ENCODE peak calls at places on chromosome 14, in five cellular contexts. R, M, H, P and A are unnamed samples.
A peak's percentile ranks its signal among the peaks of the same experiment; 100 is the strongest.

GRCh38 chr14:28744126-28744525 is 22.5 kb upstream of the FOXG1 start:
- DNase-seq in M (no peak), P (no peak), H (no peak), R (no peak), A (no peak)

GRCh38 chr14:102498005-102498677 is 11.4 kb downstream of the ANKRD9 start:
- DNase-seq in M (no peak), R (no peak), P (no peak), H (peak; percentile 32), A (no peak)

GRCh38 chr14:20684662-20685456 is 499 bp downstream of the RNASE4 start:
- DNase-seq in P (no peak), M (peak; percentile 43), R (no peak), H (peak; percentile 83), A (no peak)

GRCh38 chr14:68333265-68333664 is 459.6 kb downstream of the ZFP36L1 start:
- DNase-seq in H (no peak), P (no peak), R (no peak), M (no peak), A (no peak)

GRCh38 chr14:77653473-77653872 is 37.0 kb upstream of the SPTLC2 start:
- DNase-seq in R (no peak), P (no peak), M (no peak), H (no peak), A (no peak)

GRCh38 chr14:93033983-93034670 is 81.6 kb downstream of the ITPK1 start:
- DNase-seq in H (no peak), P (peak; percentile 68), M (no peak), R (no peak), A (peak; percentile 12)

GRCh38 chr14:95519699-95520098 is 3.2 kb upstream of the SYNE3 start:
- DNase-seq in M (peak; percentile 77), R (no peak), P (peak; percentile 70), H (no peak), A (peak; percentile 91)

GRCh38 chr14:93752980-93753561 is 35.2 kb downstream of the PRIMA1 start:
- DNase-seq in R (no peak), M (no peak), P (no peak), H (no peak), A (no peak)

GRCh38 chr14:93688239-93688666 is 100.0 kb downstream of the PRIMA1 start:
- DNase-seq in R (no peak), H (no peak), M (no peak), P (no peak), A (no peak)

GRCh38 chr14:44963775-44964380 is 1.9 kb downstream of the TOGARAM1 start:
- DNase-seq in H (peak; percentile 33), P (no peak), R (no peak), M (no peak), A (no peak)

GRCh38 chr14:71687115-71687836 is 245.0 kb upstream of the RGS6 start:
- DNase-seq in R (no peak), H (no peak), M (peak; percentile 46), P (no peak), A (no peak)

GRCh38 chr14:100317897-100318808 is 5.0 kb upstream of the SLC25A47 start:
- DNase-seq in H (peak; percentile 63), M (peak; percentile 26), P (peak; percentile 80), R (no peak), A (peak; percentile 59)

GRCh38 chr14:52380294-52380693 is 66.2 kb downstream of the PTGER2 start:
- DNase-seq in P (no peak), R (no peak), M (peak; percentile 75), H (peak; percentile 36), A (no peak)

GRCh38 chr14:22417914-22418313 is 171.1 kb downstream of the DAD1 start:
- DNase-seq in M (no peak), P (no peak), R (no peak), H (no peak), A (no peak)

GRCh38 chr14:20757963-20758362 is 10.2 kb upstream of the EDDM3B start:
- DNase-seq in P (peak; percentile 15), M (no peak), H (no peak), R (no peak), A (peak; percentile 16)

GRCh38 chr14:76720382-76720813 is 40.9 kb upstream of the VASH1 start:
- DNase-seq in R (no peak), H (no peak), M (peak; percentile 38), P (no peak), A (no peak)

GRCh38 chr14:63362305-63362914 is 43.7 kb upstream of the GPHB5 start:
- DNase-seq in H (no peak), R (no peak), M (no peak), P (no peak), A (no peak)

DNA sequence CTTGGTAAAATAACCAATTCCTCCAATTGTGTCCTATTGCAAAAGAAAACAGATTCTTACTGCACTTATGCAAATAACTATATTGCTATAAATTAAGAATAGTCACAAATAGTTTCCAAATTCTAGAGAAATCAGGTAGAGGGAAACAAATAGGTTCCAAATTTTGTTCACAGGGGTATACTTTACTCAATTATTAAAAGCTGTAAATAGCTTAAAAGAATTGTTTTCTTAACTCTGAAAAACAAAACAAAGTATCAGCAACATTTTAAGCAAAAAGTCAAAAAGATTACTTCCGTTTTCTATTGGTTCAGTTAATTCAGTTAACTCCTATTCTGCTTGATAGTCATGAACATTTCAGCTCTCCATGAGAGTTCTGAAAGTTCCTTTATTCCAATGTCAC is 85.6 kb upstream of the PPP4R3A start:
- DNase-seq in R (no peak), P (no peak), H (no peak), M (no peak), A (no peak)
- H3K9me3 ChIP-seq in R (no peaks in the 10 kb centered on the region), P (no peaks in the 10 kb centered on the region), H (no peaks in the 10 kb centered on the region), M (no peaks in the 10 kb centered on the region), A (no peaks in the 10 kb centered on the region)

GRCh38 chr14:54773171-54774006 is 129.2 kb downstream of the GCH1 start:
- DNase-seq in P (peak; percentile 52), R (peak; percentile 89), H (peak; percentile 97), M (peak; percentile 100), A (peak; percentile 63)
- H3K4me1 ChIP-seq in P (peaks cover 24% of the 10 kb centered on the region), R (peaks cover 24% of the 10 kb centered on the region), H (peaks cover 27% of the 10 kb centered on the region), M (peaks cover 32% of the 10 kb centered on the region), A (peaks cover 22% of the 10 kb centered on the region)

GRCh38 chr14:58200480-58200841 is 512 bp downstream of the ACTR10 start:
- DNase-seq in P (no peak), H (no peak), M (peak; percentile 0), R (no peak), A (no peak)

GRCh38 chr14:58193542-58193941 is 6.4 kb upstream of the ACTR10 start:
- DNase-seq in M (no peak), H (peak; percentile 12), R (no peak), P (no peak), A (no peak)

GRCh38 chr14:58199726-58200479 is at the start of gene ACTR10:
- DNase-seq in R (peak; percentile 90), P (peak; percentile 83), M (peak; percentile 56), H (peak; percentile 86), A (peak; percentile 87)

GRCh38 chr14:58196198-58196597 is 3.8 kb upstream of the ACTR10 start:
- DNase-seq in H (no peak), M (no peak), P (no peak), R (no peak), A (no peak)

GRCh38 chr14:58198086-58198485 is 1.9 kb upstream of the ACTR10 start:
- DNase-seq in H (no peak), R (no peak), P (no peak), M (no peak), A (peak; percentile 40)
- H3K27ac ChIP-seq in H (no peak overlapping the region), R (no peak overlapping the region), P (no peak overlapping the region), M (no peak overlapping the region), A (no peak overlapping the region)

GRCh38 chr14:99025418-99025817 is 246.6 kb downstream of the BCL11B start:
- DNase-seq in M (no peak), H (no peak), P (no peak), R (no peak), A (no peak)
- H3K9me3 ChIP-seq in M (peaks cover 47% of the 10 kb centered on the region), H (peaks cover 3% of the 10 kb centered on the region), P (no peaks in the 10 kb centered on the region), R (no peaks in the 10 kb centered on the region), A (no peaks in the 10 kb centered on the region)

GRCh38 chr14:98181768-98182167 is 1090.2 kb downstream of the BCL11B start:
- DNase-seq in R (no peak), P (no peak), H (no peak), M (no peak), A (no peak)

GRCh38 chr14:98185036-98185435 is 1087.0 kb downstream of the BCL11B start:
- DNase-seq in M (no peak), H (no peak), R (no peak), P (no peak), A (no peak)

GRCh38 chr14:98184467-98184866 is 1087.5 kb downstream of the BCL11B start:
- DNase-seq in P (no peak), R (no peak), M (no peak), H (no peak), A (no peak)

GRCh38 chr14:98183556-98183955 is 1088.4 kb downstream of the BCL11B start:
- DNase-seq in M (no peak), R (no peak), P (no peak), H (no peak), A (no peak)

DNA sequence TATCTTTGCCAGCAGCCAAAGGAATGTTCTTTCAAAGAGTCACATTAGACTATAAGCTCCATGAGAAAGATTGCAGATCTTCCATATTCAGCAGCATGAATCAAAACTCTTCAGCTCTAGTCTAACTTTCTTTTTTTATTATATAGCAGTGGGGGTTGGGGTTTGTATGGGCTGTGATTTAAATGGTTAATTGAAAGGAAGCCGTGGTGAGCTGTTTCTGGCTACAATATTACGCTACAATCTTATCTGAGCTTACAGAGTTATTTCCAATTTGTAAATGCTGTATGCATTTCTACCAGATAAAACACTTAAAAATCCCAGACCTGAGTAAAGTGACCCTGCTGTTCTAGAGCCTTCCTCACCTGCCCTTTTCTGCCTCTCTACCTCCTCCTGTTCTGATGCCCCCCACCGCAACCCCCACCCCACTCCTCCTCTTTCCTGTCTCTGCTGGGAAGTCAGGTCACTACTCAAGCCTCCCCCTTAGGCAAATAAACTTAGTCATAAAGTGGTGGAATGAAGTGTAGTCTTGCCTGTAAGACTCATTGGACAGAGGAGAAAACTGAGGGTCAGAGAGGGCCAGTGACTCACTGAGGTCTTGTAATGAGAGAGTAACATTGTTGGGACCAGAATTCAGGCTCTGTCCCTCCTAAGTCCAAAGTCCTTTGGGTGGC is 1089.5 kb downstream of the BCL11B start:
- DNase-seq in M (no peak), R (no peak), P (no peak), H (no peak), A (no peak)
- H3K4me1 ChIP-seq in M (no peaks in the 10 kb centered on the region), R (no peaks in the 10 kb centered on the region), P (peaks cover 91% of the 10 kb centered on the region), H (no peaks in the 10 kb centered on the region), A (peaks cover 97% of the 10 kb centered on the region)

GRCh38 chr14:35299708-35300107 is 7.5 kb downstream of the PSMA6 start:
- DNase-seq in R (no peak), H (no peak), P (no peak), M (no peak), A (no peak)
- H3K27ac ChIP-seq in R (peak overlapping the region; percentile 23), H (no peak overlapping the region), P (no peak overlapping the region), M (no peak overlapping the region), A (no peak overlapping the region)